ENCODE peak calls at places on chromosomes 1 and 21, in six cellular contexts. W, G, I, X, Y and C are unnamed samples.

GRCh38 chr1:230573647-230574046 is 68.6 kb upstream of the COG2 start:
- DNase-seq in W (no peak), G (no peak), I (no peak), X (no peak), Y (no peak), C (no peak)

GRCh38 chr1:234676103-234676594 is 66.2 kb upstream of the IRF2BP2 start:
- DNase-seq in W (peak; percentile 46), G (peak; percentile 59), I (peak; percentile 88), X (peak; percentile 85), Y (peak; percentile 88), C (peak; percentile 86)

GRCh38 chr1:109786531-109787021 is 22.9 kb upstream of the EPS8L3 start:
- DNase-seq in W (no peak), G (no peak), I (peak; percentile 55), X (peak; percentile 35), Y (peak; percentile 20), C (peak; percentile 50)

GRCh38 chr1:180636138-180636537 is 4.3 kb downstream of the XPR1 start:
- DNase-seq in W (no peak), G (no peak), I (peak; percentile 69), X (no peak), Y (no peak), C (no peak)

GRCh38 chr21:46039891-46040660 is 57.8 kb upstream of the COL6A2 start:
- DNase-seq in W (no peak), G (no peak), I (no peak), X (no peak), Y (no peak), C (no peak)

GRCh38 chr21:33734818-33735217 is 92.5 kb downstream of the ITSN1 start:
- DNase-seq in W (no peak), G (no peak), I (no peak), X (no peak), Y (no peak), C (no peak)

GRCh38 chr1:178682886-178683285 is 42.2 kb upstream of the RALGPS2 start:
- DNase-seq in W (no peak), G (no peak), I (no peak), X (no peak), Y (no peak), C (no peak)

GRCh38 chr1:72178266-72178665 is 104.1 kb downstream of the NEGR1 start:
- DNase-seq in W (no peak), G (no peak), I (no peak), X (no peak), Y (no peak), C (no peak)

GRCh38 chr1:237878406-237878805 is 12.3 kb downstream of the ZP4 start:
- DNase-seq in W (no peak), G (no peak), I (no peak), X (no peak), Y (no peak), C (no peak)

GRCh38 chr1:167455786-167456446 is 62.4 kb downstream of the CD247 start:
- DNase-seq in W (no peak), G (no peak), I (peak; percentile 24), X (peak; percentile 47), Y (no peak), C (no peak)

GRCh38 chr1:113118266-113118665 is 45.3 kb downstream of the LRIG2 start:
- DNase-seq in W (no peak), G (no peak), I (no peak), X (no peak), Y (no peak), C (no peak)

GRCh38 chr21:33976082-33976979 is 60.7 kb upstream of the ATP5PO start:
- DNase-seq in W (peak; percentile 44), G (no peak), I (peak; percentile 76), X (no peak), Y (peak; percentile 46), C (no peak)

GRCh38 chr1:175530167-175530566 is 213.2 kb downstream of the TNR start:
- DNase-seq in W (no peak), G (no peak), I (no peak), X (no peak), Y (no peak), C (no peak)

GRCh38 chr1:18062180-18062579 is 45.4 kb upstream of the IGSF21 start:
- DNase-seq in W (no peak), G (no peak), I (no peak), X (no peak), Y (no peak), C (no peak)

GRCh38 chr1:229461032-229461668 is 27.3 kb upstream of the ACTA1 start:
- DNase-seq in W (no peak), G (no peak), I (no peak), X (no peak), Y (no peak), C (no peak)

GRCh38 chr1:44717196-44717595 is 13.8 kb downstream of the RNU5D-1 start:
- DNase-seq in W (no peak), G (no peak), I (no peak), X (no peak), Y (no peak), C (no peak)

GRCh38 chr1:9701661-9702060 is 50.1 kb downstream of the PIK3CD start:
- DNase-seq in W (no peak), G (no peak), I (no peak), X (no peak), Y (no peak), C (no peak)

GRCh38 chr1:236489710-236490377 is 33.9 kb upstream of the LGALS8 start:
- DNase-seq in W (peak; percentile 27), G (no peak), I (peak; percentile 81), X (peak; percentile 15), Y (no peak), C (no peak)

GRCh38 chr1:39113109-39113743 is 87.1 kb downstream of the NDUFS5 start:
- DNase-seq in W (no peak), G (no peak), I (no peak), X (no peak), Y (no peak), C (no peak)

GRCh38 chr1:100624886-100625430 is 87.0 kb downstream of the GPR88 start:
- DNase-seq in W (no peak), G (no peak), I (no peak), X (no peak), Y (no peak), C (no peak)

GRCh38 chr1:189929501-189930099 is 548.1 kb downstream of the BRINP3 start:
- DNase-seq in W (no peak), G (no peak), I (no peak), X (no peak), Y (no peak), C (no peak)

GRCh38 chr1:170533331-170533730 is 1.4 kb downstream of the GORAB start:
- DNase-seq in W (no peak), G (no peak), I (peak; percentile 78), X (no peak), Y (no peak), C (no peak)

GRCh38 chr1:25360596-25361581 is 22.8 kb downstream of the TMEM50A start:
- DNase-seq in W (no peak), G (no peak), I (peak; percentile 21), X (peak; percentile 83), Y (no peak), C (peak; percentile 72)

GRCh38 chr1:30809514-30810263 is 52.1 kb upstream of the LAPTM5 start:
- DNase-seq in W (no peak), G (peak; percentile 9), I (peak; percentile 90), X (peak; percentile 47), Y (no peak), C (no peak)

GRCh38 chr1:236067854-236068454 is 3.1 kb upstream of the NID1 start:
- DNase-seq in W (no peak), G (no peak), I (peak; percentile 78), X (peak; percentile 43), Y (peak; percentile 45), C (no peak)

GRCh38 chr1:106995970-106996369 is 60.5 kb upstream of the PRMT6 start:
- DNase-seq in W (no peak), G (no peak), I (no peak), X (no peak), Y (no peak), C (no peak)
- H3K27ac ChIP-seq in W (no peak overlapping the region), G (no peak overlapping the region), I (no peak overlapping the region), X (no peak overlapping the region), Y (no peak overlapping the region), C (no peak overlapping the region)

DNA sequence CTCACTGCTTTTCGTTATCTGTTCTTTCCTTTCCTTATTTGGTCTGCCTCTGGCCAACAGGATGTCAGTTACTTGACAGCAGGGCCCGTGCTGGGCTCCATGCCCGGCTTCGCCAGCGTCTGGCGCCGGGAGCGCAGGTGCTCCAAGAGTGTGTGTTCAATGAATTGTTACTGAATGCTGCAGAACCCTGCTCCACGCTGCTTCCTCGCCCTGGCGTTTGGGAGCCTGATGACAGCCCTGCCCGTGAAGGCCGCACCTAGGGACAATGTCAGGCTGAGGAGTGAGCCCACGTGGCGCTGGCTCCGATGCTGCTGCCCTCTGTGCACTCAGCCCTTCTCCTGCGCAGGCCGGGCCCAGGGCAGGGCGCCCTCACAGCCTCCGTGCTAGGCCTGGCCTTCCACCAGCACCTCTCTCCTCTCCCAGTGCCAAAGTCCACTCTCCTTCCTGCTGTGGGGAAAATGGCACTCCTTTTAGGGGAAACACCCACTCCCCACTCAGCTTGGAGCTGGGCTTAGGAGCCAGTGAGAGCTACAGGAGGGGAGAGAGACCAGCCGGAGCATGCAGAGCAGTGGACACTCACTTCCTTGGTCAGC is 51.4 kb downstream of the ACBD3 start:
- DNase-seq in W (no peak), G (peak; percentile 80), I (peak; percentile 50), X (no peak), Y (no peak), C (no peak)
- H3K4me3 ChIP-seq in W (no peak overlapping the region), G (no peak overlapping the region), I (no peak overlapping the region), X (no peak overlapping the region), Y (no peak overlapping the region), C (no peak overlapping the region)

DNA sequence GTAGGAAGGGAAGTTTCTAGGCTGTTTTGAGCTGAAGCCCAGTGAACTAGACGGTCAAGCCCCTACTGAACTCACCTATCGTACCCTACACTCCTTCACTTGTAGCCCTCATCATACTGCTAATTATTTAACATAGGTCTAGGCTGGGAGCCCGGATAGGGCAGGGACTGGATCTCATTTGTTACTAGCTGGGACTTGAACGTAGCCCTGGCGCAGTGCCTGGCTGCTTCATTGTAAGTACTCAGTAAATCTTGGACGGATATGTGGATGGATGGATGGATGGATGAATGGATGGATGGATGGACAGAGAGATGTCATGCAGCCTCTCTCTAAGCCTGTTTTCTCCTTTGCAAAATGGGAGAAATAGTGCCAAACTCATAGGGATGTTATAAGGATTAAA is 129.2 kb downstream of the EPHB2 start:
- DNase-seq in W (no peak), G (no peak), I (no peak), X (no peak), Y (no peak), C (peak; percentile 23)
- H3K4me1 ChIP-seq in W (no peaks in the 10 kb centered on the region), G (no peaks in the 10 kb centered on the region), I (peaks cover 34% of the 10 kb centered on the region), X (no peaks in the 10 kb centered on the region), Y (no peaks in the 10 kb centered on the region), C (no peaks in the 10 kb centered on the region)

GRCh38 chr1:61377242-61377958 is 295.0 kb downstream of the NFIA start:
- DNase-seq in W (no peak), G (no peak), I (no peak), X (no peak), Y (no peak), C (no peak)
- H3K27ac ChIP-seq in W (no peak overlapping the region), G (no peak overlapping the region), I (peak overlapping the region; percentile 77), X (no peak overlapping the region), Y (no peak overlapping the region), C (no peak overlapping the region)

DNA sequence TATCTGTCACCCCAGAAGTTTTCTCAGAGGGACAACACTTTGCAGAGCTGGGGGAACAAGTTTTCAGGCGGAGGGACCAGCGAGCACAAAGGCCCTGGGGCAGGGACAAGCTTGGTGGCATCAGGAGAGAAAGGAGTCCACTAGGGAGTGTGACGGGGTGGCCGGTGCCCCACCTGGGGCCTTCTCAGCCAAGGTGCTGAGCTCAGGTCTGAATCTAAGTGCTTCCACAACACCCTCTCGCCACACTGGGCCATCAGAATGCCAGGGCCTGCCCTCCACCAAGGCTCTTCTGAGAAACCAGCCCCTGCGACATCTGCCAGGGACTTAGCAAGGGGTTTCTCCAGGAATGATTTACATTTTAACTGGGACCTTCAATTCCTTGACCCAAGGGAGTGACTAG is 7.8 kb upstream of the TNFRSF8 start:
- DNase-seq in W (no peak), G (no peak), I (no peak), X (no peak), Y (no peak), C (no peak)
- H3K4me3 ChIP-seq in W (no peak overlapping the region), G (no peak overlapping the region), I (no peak overlapping the region), X (no peak overlapping the region), Y (no peak overlapping the region), C (no peak overlapping the region)